ENCODE peak calls at places on chromosomes 2 and 18, in four cellular contexts. P is neural progenitor cell, J is HCT116, V is SK-N-SH. I is an unnamed sample.

GRCh38 chr2:96771792-96772618 is 11.3 kb downstream of the CNNM4 start:
- DNase-seq in P (no peak), J (no peak), V (no peak), I (peak; percentile 46)

GRCh38 chr2:101958071-101958470 is 33.7 kb upstream of the IL1R2 start:
- DNase-seq in P (no peak), J (no peak), V (no peak), I (no peak)

GRCh38 chr2:197378494-197378972 is 56.3 kb downstream of the SF3B1 start:
- DNase-seq in P (peak; percentile 74), J (peak; percentile 37), V (peak; percentile 81), I (peak; percentile 74)

GRCh38 chr2:180761224-180761623 is 219.2 kb upstream of the UBE2E3 start:
- DNase-seq in P (no peak), J (peak; percentile 21), V (no peak), I (no peak)

GRCh38 chr2:120831891-120832290 is 96.2 kb downstream of the GLI2 start:
- DNase-seq in P (no peak), J (no peak), V (no peak), I (no peak)

GRCh38 chr2:82993631-82994030 is 1465.4 kb downstream of the SUCLG1 start:
- DNase-seq in P (no peak), J (peak; percentile 18), V (no peak), I (no peak)

GRCh38 chr2:70283500-70284191 is 9.9 kb downstream of the SNRPG start:
- DNase-seq in P (no peak), J (no peak), V (no peak), I (no peak)

GRCh38 chr2:237509905-237510304 is 22.9 kb downstream of the MLPH start:
- DNase-seq in P (no peak), J (no peak), V (no peak), I (no peak)

GRCh38 chr2:193240752-193241151 is 1046.0 kb upstream of the TMEFF2 start:
- DNase-seq in P (peak; percentile 53), J (no peak), V (peak; percentile 4), I (no peak)

GRCh38 chr2:12589802-12590320 is 126.9 kb upstream of the TRIB2 start:
- DNase-seq in P (peak; percentile 2), J (no peak), V (no peak), I (peak; percentile 20)

GRCh38 chr18:58158459-58158858 is 114.4 kb downstream of the NEDD4L start:
- DNase-seq in P (no peak), J (no peak), V (no peak), I (no peak)

GRCh38 chr2:12931211-12931844 is 214.6 kb downstream of the TRIB2 start:
- DNase-seq in P (peak; percentile 51), J (peak; percentile 28), V (peak; percentile 75), I (peak; percentile 23)

GRCh38 chr2:3486047-3487027 is 33.0 kb downstream of the ADI1 start:
- DNase-seq in P (no peak), J (no peak), V (peak; percentile 32), I (no peak)

GRCh38 chr2:183995632-183996031 is 602.7 kb upstream of the ZNF804A start:
- DNase-seq in P (no peak), J (no peak), V (no peak), I (no peak)

GRCh38 chr2:10305715-10306114 is 3.0 kb downstream of the HPCAL1 start:
- DNase-seq in P (peak; percentile 50), J (no peak), V (no peak), I (peak; percentile 56)

GRCh38 chr2:8872821-8873432 is 35.5 kb upstream of the KIDINS220 start:
- DNase-seq in P (peak; percentile 75), J (peak; percentile 50), V (peak; percentile 63), I (peak; percentile 55)

GRCh38 chr2:109609352-109610024 is 4.3 kb downstream of the SEPTIN10 start:
- DNase-seq in P (no peak), J (peak; percentile 62), V (no peak), I (no peak)

GRCh38 chr18:70245941-70246537 is 40.6 kb upstream of the RTTN start:
- DNase-seq in P (no peak), J (no peak), V (no peak), I (no peak)

GRCh38 chr18:77101410-77102245 is 31.0 kb downstream of the MBP start:
- DNase-seq in P (no peak), J (peak; percentile 89), V (peak; percentile 55), I (peak; percentile 44)

GRCh38 chr2:33354981-33355380 is 121.5 kb upstream of the RASGRP3 start:
- DNase-seq in P (no peak), J (no peak), V (no peak), I (no peak)

GRCh38 chr2:135742307-135742838 is 718 bp downstream of the UBXN4 start:
- DNase-seq in P (peak; percentile 72), J (no peak), V (no peak), I (peak; percentile 66)

GRCh38 chr18:32373995-32374394 is 96.7 kb downstream of the GAREM1 start:
- DNase-seq in P (no peak), J (peak; percentile 53), V (no peak), I (no peak)

GRCh38 chr2:203361922-203362321 is 33.7 kb downstream of the ABI2 start:
- DNase-seq in P (no peak), J (no peak), V (no peak), I (no peak)

GRCh38 chr2:241986836-241987641 is 117.5 kb downstream of the RTP5 start:
- DNase-seq in P (no peak), J (no peak), V (no peak), I (no peak)

GRCh38 chr2:166892397-166892796 is 4.1 kb downstream of the XIRP2 start:
- DNase-seq in P (no peak), J (no peak), V (no peak), I (no peak)

GRCh38 chr18:59229191-59229590 is 9.2 kb downstream of the GRP start:
- DNase-seq in P (no peak), J (no peak), V (no peak), I (no peak)

GRCh38 chr2:88350641-88351601 is 101.6 kb downstream of the FOXI3 start:
- DNase-seq in P (peak; percentile 84), J (peak; percentile 65), V (peak; percentile 79), I (peak; percentile 15)

GRCh38 chr2:11144077-11144723 is 11.1 kb upstream of the SLC66A3 start:
- DNase-seq in P (no peak), J (no peak), V (no peak), I (no peak)

GRCh38 chr2:199452200-199452990 is 5.3 kb downstream of the SATB2 start:
- DNase-seq in P (no peak), J (no peak), V (no peak), I (no peak)
- H3K4me3 ChIP-seq in P (no peak overlapping the region), J (no peak overlapping the region), V (no peak overlapping the region), I (peak overlapping the region; percentile 15)

GRCh38 chr2:202015035-202015345 is 18.7 kb upstream of the FZD7 start:
- DNase-seq in P (no peak), J (no peak), V (no peak), I (no peak)
- H2AFZ ChIP-seq in P (peak overlapping the region; percentile 20), J (no peak overlapping the region), V (no peak overlapping the region), I (no peak overlapping the region)

DNA sequence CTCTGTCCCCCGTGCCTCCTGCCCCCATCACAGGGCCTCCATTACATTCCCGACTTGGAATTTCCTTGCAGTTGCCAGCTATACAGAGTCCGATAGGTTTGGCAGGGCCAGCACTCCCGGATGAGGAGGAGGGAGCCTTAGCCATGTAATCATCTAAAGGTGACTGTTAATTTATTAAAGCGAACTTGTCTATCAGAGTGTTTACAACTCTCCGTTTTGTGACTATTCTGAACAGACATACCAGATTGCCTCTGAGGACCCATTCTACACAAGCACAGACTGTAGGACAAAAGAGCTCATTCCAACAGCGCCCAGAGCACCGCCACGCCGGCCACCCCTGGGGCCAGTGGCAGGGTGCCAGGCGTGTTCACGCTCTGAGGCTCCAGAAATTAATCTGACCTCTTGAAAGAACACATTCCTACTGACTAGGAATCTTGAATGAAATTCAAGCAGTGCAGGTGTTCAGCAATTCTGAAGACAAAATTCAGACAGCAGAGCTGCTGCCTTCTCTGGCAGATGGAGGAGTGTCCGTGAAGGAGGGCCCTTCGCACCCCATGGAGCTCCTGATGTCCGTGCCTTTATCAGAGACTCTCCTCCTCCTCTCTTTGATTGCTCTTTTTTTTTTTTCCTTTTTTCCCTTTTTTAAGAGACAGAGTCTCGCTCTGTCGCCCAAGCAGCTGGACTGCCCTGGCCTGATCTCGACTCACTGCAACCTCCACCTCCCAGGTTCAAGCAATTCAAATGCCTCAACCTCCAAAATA is 58.1 kb upstream of the RALBP1 start:
- DNase-seq in P (peak; percentile 49), J (no peak), V (no peak), I (no peak)
- H3K27ac ChIP-seq in P (no peak overlapping the region), J (no peak overlapping the region), V (no peak overlapping the region), I (no peak overlapping the region)

GRCh38 chr18:318791-319291 is 51.0 kb upstream of the THOC1 start:
- DNase-seq in P (no peak), J (no peak), V (no peak), I (no peak)

GRCh38 chr18:321839-322467 is 54.1 kb upstream of the THOC1 start:
- DNase-seq in P (no peak), J (no peak), V (no peak), I (no peak)

GRCh38 chr18:319745-320144 is 51.9 kb upstream of the THOC1 start:
- DNase-seq in P (no peak), J (no peak), V (no peak), I (no peak)

GRCh38 chr18:326846-327245 is 59.0 kb upstream of the THOC1 start:
- DNase-seq in P (no peak), J (no peak), V (no peak), I (no peak)

DNA sequence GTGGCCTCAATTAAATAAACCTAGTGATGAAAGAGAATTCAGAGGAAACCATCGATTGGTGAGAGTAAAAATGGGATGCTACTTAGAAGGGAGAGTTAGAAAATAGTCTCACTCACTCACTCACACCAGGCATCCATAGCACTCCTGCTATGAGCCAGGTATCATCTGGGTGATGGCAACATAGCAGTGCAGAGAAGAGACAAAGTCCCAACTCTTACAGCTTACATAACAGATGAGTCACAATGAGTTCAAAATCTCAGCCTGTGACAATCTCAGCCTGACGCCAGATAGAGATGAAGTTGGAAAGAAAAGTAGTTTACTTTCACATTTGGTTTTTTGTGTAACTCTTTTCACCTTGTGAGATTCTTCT is 55.4 kb upstream of the THOC1 start:
- DNase-seq in P (no peak), J (no peak), V (no peak), I (no peak)
- H3K4me3 ChIP-seq in P (no peak overlapping the region), J (no peak overlapping the region), V (no peak overlapping the region), I (no peak overlapping the region)

DNA sequence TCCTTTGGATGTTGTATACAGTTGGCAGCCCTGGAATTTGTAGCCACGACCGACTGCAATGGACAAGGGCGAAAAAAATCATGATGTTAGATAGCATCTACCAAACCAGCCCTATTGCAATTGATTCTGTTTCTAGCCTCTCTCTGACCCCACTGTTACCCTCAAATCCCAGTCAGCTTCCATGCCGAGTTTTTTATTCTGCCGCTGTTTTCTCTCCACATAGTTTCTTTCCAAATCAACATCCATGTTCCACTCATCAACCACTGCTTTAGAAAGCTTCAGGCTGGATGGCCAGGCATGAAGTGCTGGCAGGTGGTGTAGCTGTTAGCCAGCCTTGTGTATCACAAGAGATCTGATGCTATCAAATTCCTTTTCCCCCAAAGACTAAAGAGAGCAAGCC is 272.8 kb downstream of the FIGN start:
- DNase-seq in P (no peak), J (no peak), V (no peak), I (no peak)
- H2AFZ ChIP-seq in P (peak overlapping the region; percentile 92), J (no peak overlapping the region), V (no peak overlapping the region), I (no peak overlapping the region)

GRCh38 chr18:44683566-44683965 is 2.9 kb downstream of the SETBP1 start:
- DNase-seq in P (no peak), J (no peak), V (no peak), I (no peak)
- H3K27ac ChIP-seq in P (no peak overlapping the region), J (no peak overlapping the region), V (peak overlapping the region; percentile 69), I (no peak overlapping the region)

I was measured in OCI-LY7.